ENCODE peak calls at places on chromosome 20, in eight cellular contexts. P is small intestine, W is endodermal cell, U is aorta, X is neural progenitor cell, G is stomach, N is body of pancreas, R is suprapubic skin. Y is an unnamed sample.

GRCh38 chr20:24098886-24099285 is 110.3 kb upstream of the GGTLC1 start:
- DNase-seq in P (no peak), W (no peak), U (no peak), X (no peak), G (no peak), N (no peak), R (no peak), Y (no peak)

GRCh38 chr20:59027746-59028320 is 4.3 kb downstream of the ATP5F1E start:
- DNase-seq in P (no peak), W (no peak), U (no peak), X (no peak), G (no peak), N (no peak), R (no peak), Y (no peak)

GRCh38 chr20:24835195-24835594 is 113.9 kb upstream of the CST7 start:
- DNase-seq in P (no peak), W (peak; percentile 26), U (no peak), X (no peak), G (no peak), N (no peak), R (no peak), Y (no peak)

GRCh38 chr20:35617397-35618031 is 1.9 kb downstream of the SPAG4 start:
- DNase-seq in P (peak; percentile 34), W (peak; percentile 88), U (peak; percentile 78), X (peak; percentile 79), G (peak; percentile 55), N (peak; percentile 61), R (no peak), Y (peak; percentile 63)

GRCh38 chr20:3927486-3928291 is 38.5 kb downstream of the PANK2 start:
- DNase-seq in P (no peak), W (peak; percentile 61), U (no peak), X (peak; percentile 18), G (no peak), N (peak; percentile 39), R (no peak), Y (no peak)

GRCh38 chr20:63449796-63450730 is 22.4 kb downstream of the KCNQ2 start:
- DNase-seq in P (no peak), W (no peak), U (no peak), X (no peak), G (no peak), N (no peak), R (no peak), Y (no peak)

GRCh38 chr20:46331612-46332361 is 23.5 kb upstream of the CDH22 start:
- DNase-seq in P (no peak), W (no peak), U (no peak), X (no peak), G (peak; percentile 39), N (no peak), R (no peak), Y (no peak)

GRCh38 chr20:5003626-5004025 is 2.3 kb upstream of the SLC23A2 start:
- DNase-seq in P (no peak), W (no peak), U (no peak), X (no peak), G (no peak), N (no peak), R (no peak), Y (no peak)

DNA sequence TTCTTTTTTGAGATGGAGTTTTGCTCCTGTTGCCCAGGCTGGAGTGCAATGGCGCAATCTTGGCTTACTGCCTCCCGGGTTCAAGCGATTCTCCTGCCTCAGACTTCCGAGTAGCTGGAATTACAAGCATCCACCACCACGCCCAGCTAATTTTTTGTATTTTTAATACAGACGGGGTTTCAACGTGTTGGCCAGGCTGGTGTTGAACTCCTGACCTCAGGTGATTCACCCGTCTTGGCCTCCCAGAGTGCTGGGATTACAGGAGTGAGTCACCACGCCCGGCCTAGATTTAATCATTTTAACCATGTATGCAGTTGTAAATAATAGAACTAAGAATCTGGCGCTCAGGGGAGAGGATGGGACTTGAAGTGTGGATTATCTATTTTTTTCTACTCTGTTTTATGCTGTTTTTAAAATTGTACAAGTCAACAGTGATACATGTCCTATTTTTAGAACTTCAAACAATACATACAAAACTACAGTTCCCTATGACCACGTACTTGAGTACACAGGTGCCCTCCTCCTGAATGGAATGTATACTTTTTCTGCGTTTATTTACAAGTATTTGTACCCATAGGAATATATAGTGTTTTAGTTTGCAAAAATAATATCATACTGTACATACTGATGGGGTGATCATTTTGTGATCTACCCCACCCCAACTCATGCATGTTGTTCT is 27.8 kb downstream of the ITCH start:
- DNase-seq in P (peak; percentile 86), W (no peak), U (peak; percentile 75), X (no peak), G (peak; percentile 63), N (peak; percentile 51), R (peak; percentile 70), Y (peak; percentile 72)
- H3K27ac ChIP-seq in P (peak overlapping the region; percentile 24), W (no peak overlapping the region), U (no peak overlapping the region), X (no peak overlapping the region), G (no peak overlapping the region), N (no peak overlapping the region), R (no peak overlapping the region), Y (peak overlapping the region; percentile 53)

DNA sequence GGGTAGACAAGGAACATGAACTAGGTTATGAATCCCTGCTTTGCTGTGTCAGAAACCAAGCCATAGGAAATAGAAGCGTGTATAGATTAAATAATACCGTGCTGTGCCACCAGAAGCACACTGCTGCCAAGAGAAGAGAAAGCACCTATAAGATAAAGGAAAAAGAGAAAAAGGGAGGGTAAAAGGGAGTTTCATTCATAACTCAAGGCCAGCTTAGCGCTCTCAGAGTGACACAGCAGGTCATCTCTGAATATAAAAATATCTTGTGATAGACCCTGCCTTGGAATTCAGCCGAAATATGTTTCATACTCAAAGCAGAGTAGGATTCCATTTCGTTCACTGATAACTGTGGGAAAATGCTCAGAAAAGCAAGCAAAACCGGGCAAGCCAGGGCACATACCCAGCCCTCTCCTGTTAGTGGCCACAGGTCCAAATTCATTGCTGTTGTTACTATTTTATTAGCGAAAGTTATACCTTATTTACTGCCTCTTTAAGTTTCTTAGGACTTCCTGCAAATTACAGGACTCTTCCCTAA is 8.7 kb downstream of the JAG1 start:
- DNase-seq in P (no peak), W (peak; percentile 36), U (no peak), X (no peak), G (no peak), N (no peak), R (no peak), Y (no peak)
- H3K4me1 ChIP-seq in P (peaks cover 12% of the 10 kb centered on the region), W (peaks cover 14% of the 10 kb centered on the region), U (peaks cover 16% of the 10 kb centered on the region), X (peaks cover 70% of the 10 kb centered on the region), G (peaks cover 58% of the 10 kb centered on the region), N (peaks cover 93% of the 10 kb centered on the region), R (peaks cover 93% of the 10 kb centered on the region), Y (peaks cover 5% of the 10 kb centered on the region)

GRCh38 chr20:10646886-10647420 is 26.8 kb downstream of the JAG1 start:
- DNase-seq in P (no peak), W (no peak), U (no peak), X (no peak), G (no peak), N (no peak), R (peak; percentile 60), Y (peak; percentile 20)
- H3K36me3 ChIP-seq in P (peaks cover 57% of the 10 kb centered on the region), W (peaks cover 13% of the 10 kb centered on the region), U (peaks cover 42% of the 10 kb centered on the region), X (peaks cover 6% of the 10 kb centered on the region), G (peaks cover 100% of the 10 kb centered on the region), N (peaks cover 66% of the 10 kb centered on the region), R (peaks cover 98% of the 10 kb centered on the region), Y (no peaks in the 10 kb centered on the region)

GRCh38 chr20:62371588-62372041 is 4.5 kb upstream of the LAMA5 start:
- DNase-seq in P (no peak), W (no peak), U (no peak), X (no peak), G (no peak), N (no peak), R (no peak), Y (no peak)
- H3K27ac ChIP-seq in P (no peak overlapping the region), W (no peak overlapping the region), U (no peak overlapping the region), X (no peak overlapping the region), G (no peak overlapping the region), N (no peak overlapping the region), R (no peak overlapping the region), Y (peak overlapping the region; percentile 63)

GRCh38 chr20:62354811-62355341 is 12.2 kb downstream of the LAMA5 start:
- DNase-seq in P (no peak), W (peak; percentile 44), U (peak; percentile 51), X (no peak), G (no peak), N (no peak), R (no peak), Y (no peak)
- H3K4me1 ChIP-seq in P (no peaks in the 10 kb centered on the region), W (peaks cover 14% of the 10 kb centered on the region), U (no peaks in the 10 kb centered on the region), X (peaks cover 34% of the 10 kb centered on the region), G (peaks cover 65% of the 10 kb centered on the region), N (peaks cover 54% of the 10 kb centered on the region), R (peaks cover 100% of the 10 kb centered on the region), Y (peaks cover 30% of the 10 kb centered on the region)

GRCh38 chr20:49403911-49404310 is 78.6 kb downstream of the KCNB1 start:
- DNase-seq in P (no peak), W (no peak), U (no peak), X (no peak), G (no peak), N (no peak), R (no peak), Y (no peak)
- H3K36me3 ChIP-seq in P (no peaks in the 10 kb centered on the region), W (no peaks in the 10 kb centered on the region), U (no peaks in the 10 kb centered on the region), X (no peaks in the 10 kb centered on the region), G (no peaks in the 10 kb centered on the region), N (no peaks in the 10 kb centered on the region), R (no peaks in the 10 kb centered on the region), Y (no peaks in the 10 kb centered on the region)

Y was measured in uterus.